ENCODE peak calls at places on chromosomes 13 and 19, in six cellular contexts. One of them, this sample, is unnamed.

GRCh38 chr19:1610579-1610978 is 5.3 kb upstream of the UQCR11 start:
- DNase-seq in foreskin fibroblast: no peak
- DNase-seq in activated gamma-delta T cell treated with anti-CD3 and anti-CD28 coated beads, Interleukin-2, amount 50 U/mL, for 16 hours: no peak
- DNase-seq in Peyer's patch: no peak
- DNase-seq in colonic mucosa: no peak
- DNase-seq in stimulated activated CD4-positive, alpha-beta T cell treated with anti-CD3 and anti-CD28 coated beads, Interleukin-15, amount 100 ng/mL, for 48 hours: no peak
- DNase-seq in this sample: no peak

GRCh38 chr19:2858864-2859263 is 8.3 kb upstream of the ZNF556 start:
- DNase-seq in foreskin fibroblast: no peak
- DNase-seq in activated gamma-delta T cell treated with anti-CD3 and anti-CD28 coated beads, Interleukin-2, amount 50 U/mL, for 16 hours: no peak
- DNase-seq in Peyer's patch: no peak
- DNase-seq in colonic mucosa: no peak
- DNase-seq in stimulated activated CD4-positive, alpha-beta T cell treated with anti-CD3 and anti-CD28 coated beads, Interleukin-15, amount 100 ng/mL, for 48 hours: no peak
- DNase-seq in this sample: no peak

GRCh38 chr19:38362076-38362945 is 12.1 kb upstream of the PSMD8 start:
- DNase-seq in foreskin fibroblast: peak
- DNase-seq in activated gamma-delta T cell treated with anti-CD3 and anti-CD28 coated beads, Interleukin-2, amount 50 U/mL, for 16 hours: peak
- DNase-seq in Peyer's patch: peak
- DNase-seq in colonic mucosa: peak
- DNase-seq in stimulated activated CD4-positive, alpha-beta T cell treated with anti-CD3 and anti-CD28 coated beads, Interleukin-15, amount 100 ng/mL, for 48 hours: peak
- DNase-seq in this sample: no peak

GRCh38 chr13:112731667-112732616 is 42.1 kb downstream of the ATP11A start:
- DNase-seq in foreskin fibroblast: no peak
- DNase-seq in activated gamma-delta T cell treated with anti-CD3 and anti-CD28 coated beads, Interleukin-2, amount 50 U/mL, for 16 hours: no peak
- DNase-seq in Peyer's patch: no peak
- DNase-seq in colonic mucosa: no peak
- DNase-seq in stimulated activated CD4-positive, alpha-beta T cell treated with anti-CD3 and anti-CD28 coated beads, Interleukin-15, amount 100 ng/mL, for 48 hours: no peak
- DNase-seq in this sample: no peak

GRCh38 chr13:26219726-26220125 is 2.4 kb downstream of the RNF6 start:
- DNase-seq in foreskin fibroblast: no peak
- DNase-seq in activated gamma-delta T cell treated with anti-CD3 and anti-CD28 coated beads, Interleukin-2, amount 50 U/mL, for 16 hours: no peak
- DNase-seq in Peyer's patch: no peak
- DNase-seq in colonic mucosa: no peak
- DNase-seq in stimulated activated CD4-positive, alpha-beta T cell treated with anti-CD3 and anti-CD28 coated beads, Interleukin-15, amount 100 ng/mL, for 48 hours: no peak
- DNase-seq in this sample: no peak

GRCh38 chr19:38679839-38680238 is 32.4 kb downstream of the ACTN4 start:
- DNase-seq in foreskin fibroblast: no peak
- DNase-seq in activated gamma-delta T cell treated with anti-CD3 and anti-CD28 coated beads, Interleukin-2, amount 50 U/mL, for 16 hours: no peak
- DNase-seq in Peyer's patch: no peak
- DNase-seq in colonic mucosa: no peak
- DNase-seq in stimulated activated CD4-positive, alpha-beta T cell treated with anti-CD3 and anti-CD28 coated beads, Interleukin-15, amount 100 ng/mL, for 48 hours: no peak
- DNase-seq in this sample: no peak

GRCh38 chr19:4914736-4915501 is 5.6 kb downstream of the UHRF1 start:
- DNase-seq in foreskin fibroblast: peak
- DNase-seq in activated gamma-delta T cell treated with anti-CD3 and anti-CD28 coated beads, Interleukin-2, amount 50 U/mL, for 16 hours: peak
- DNase-seq in Peyer's patch: peak
- DNase-seq in colonic mucosa: peak
- DNase-seq in stimulated activated CD4-positive, alpha-beta T cell treated with anti-CD3 and anti-CD28 coated beads, Interleukin-15, amount 100 ng/mL, for 48 hours: peak
- DNase-seq in this sample: no peak

GRCh38 chr19:40411125-40411842 is 1.9 kb downstream of the PRX start:
- DNase-seq in foreskin fibroblast: no peak
- DNase-seq in activated gamma-delta T cell treated with anti-CD3 and anti-CD28 coated beads, Interleukin-2, amount 50 U/mL, for 16 hours: no peak
- DNase-seq in Peyer's patch: no peak
- DNase-seq in colonic mucosa: no peak
- DNase-seq in stimulated activated CD4-positive, alpha-beta T cell treated with anti-CD3 and anti-CD28 coated beads, Interleukin-15, amount 100 ng/mL, for 48 hours: no peak
- DNase-seq in this sample: no peak

GRCh38 chr13:24038846-24039330 is 121.6 kb upstream of the SPATA13 start:
- DNase-seq in foreskin fibroblast: peak
- DNase-seq in activated gamma-delta T cell treated with anti-CD3 and anti-CD28 coated beads, Interleukin-2, amount 50 U/mL, for 16 hours: no peak
- DNase-seq in Peyer's patch: no peak
- DNase-seq in colonic mucosa: no peak
- DNase-seq in stimulated activated CD4-positive, alpha-beta T cell treated with anti-CD3 and anti-CD28 coated beads, Interleukin-15, amount 100 ng/mL, for 48 hours: no peak
- DNase-seq in this sample: no peak

GRCh38 chr13:39597828-39598227 is 5.2 kb downstream of the LHFPL6 start:
- DNase-seq in foreskin fibroblast: peak
- DNase-seq in activated gamma-delta T cell treated with anti-CD3 and anti-CD28 coated beads, Interleukin-2, amount 50 U/mL, for 16 hours: no peak
- DNase-seq in Peyer's patch: no peak
- DNase-seq in colonic mucosa: no peak
- DNase-seq in stimulated activated CD4-positive, alpha-beta T cell treated with anti-CD3 and anti-CD28 coated beads, Interleukin-15, amount 100 ng/mL, for 48 hours: no peak
- DNase-seq in this sample: no peak

GRCh38 chr13:44273991-44274810 is 99.4 kb upstream of the SERP2 start:
- DNase-seq in foreskin fibroblast: peak
- DNase-seq in activated gamma-delta T cell treated with anti-CD3 and anti-CD28 coated beads, Interleukin-2, amount 50 U/mL, for 16 hours: no peak
- DNase-seq in Peyer's patch: no peak
- DNase-seq in colonic mucosa: no peak
- DNase-seq in stimulated activated CD4-positive, alpha-beta T cell treated with anti-CD3 and anti-CD28 coated beads, Interleukin-15, amount 100 ng/mL, for 48 hours: no peak
- DNase-seq in this sample: no peak

GRCh38 chr13:98267080-98267912 is 90.2 kb upstream of the RNF113B start:
- DNase-seq in foreskin fibroblast: no peak
- DNase-seq in activated gamma-delta T cell treated with anti-CD3 and anti-CD28 coated beads, Interleukin-2, amount 50 U/mL, for 16 hours: no peak
- DNase-seq in Peyer's patch: no peak
- DNase-seq in colonic mucosa: peak
- DNase-seq in stimulated activated CD4-positive, alpha-beta T cell treated with anti-CD3 and anti-CD28 coated beads, Interleukin-15, amount 100 ng/mL, for 48 hours: no peak
- DNase-seq in this sample: peak

GRCh38 chr13:45231722-45232121 is 30.9 kb upstream of the KCTD4 start:
- DNase-seq in foreskin fibroblast: no peak
- DNase-seq in activated gamma-delta T cell treated with anti-CD3 and anti-CD28 coated beads, Interleukin-2, amount 50 U/mL, for 16 hours: no peak
- DNase-seq in Peyer's patch: no peak
- DNase-seq in colonic mucosa: no peak
- DNase-seq in stimulated activated CD4-positive, alpha-beta T cell treated with anti-CD3 and anti-CD28 coated beads, Interleukin-15, amount 100 ng/mL, for 48 hours: no peak
- DNase-seq in this sample: no peak

GRCh38 chr19:39409207-39409885 is 2.7 kb downstream of the ZFP36 start:
- DNase-seq in foreskin fibroblast: peak
- DNase-seq in activated gamma-delta T cell treated with anti-CD3 and anti-CD28 coated beads, Interleukin-2, amount 50 U/mL, for 16 hours: peak
- DNase-seq in Peyer's patch: peak
- DNase-seq in colonic mucosa: peak
- DNase-seq in stimulated activated CD4-positive, alpha-beta T cell treated with anti-CD3 and anti-CD28 coated beads, Interleukin-15, amount 100 ng/mL, for 48 hours: peak
- DNase-seq in this sample: no peak

GRCh38 chr13:36288794-36289391 is 8.7 kb downstream of the CCDC169 start:
- DNase-seq in foreskin fibroblast: no peak
- DNase-seq in activated gamma-delta T cell treated with anti-CD3 and anti-CD28 coated beads, Interleukin-2, amount 50 U/mL, for 16 hours: no peak
- DNase-seq in Peyer's patch: no peak
- DNase-seq in colonic mucosa: no peak
- DNase-seq in stimulated activated CD4-positive, alpha-beta T cell treated with anti-CD3 and anti-CD28 coated beads, Interleukin-15, amount 100 ng/mL, for 48 hours: no peak
- DNase-seq in this sample: no peak

GRCh38 chr19:34808566-34808965 is 35.6 kb upstream of the ZNF599 start:
- DNase-seq in foreskin fibroblast: peak
- DNase-seq in activated gamma-delta T cell treated with anti-CD3 and anti-CD28 coated beads, Interleukin-2, amount 50 U/mL, for 16 hours: no peak
- DNase-seq in Peyer's patch: no peak
- DNase-seq in colonic mucosa: no peak
- DNase-seq in stimulated activated CD4-positive, alpha-beta T cell treated with anti-CD3 and anti-CD28 coated beads, Interleukin-15, amount 100 ng/mL, for 48 hours: no peak
- DNase-seq in this sample: no peak

GRCh38 chr19:39871362-39871761 is 25.2 kb upstream of the FBL start:
- DNase-seq in foreskin fibroblast: no peak
- DNase-seq in activated gamma-delta T cell treated with anti-CD3 and anti-CD28 coated beads, Interleukin-2, amount 50 U/mL, for 16 hours: no peak
- DNase-seq in Peyer's patch: no peak
- DNase-seq in colonic mucosa: no peak
- DNase-seq in stimulated activated CD4-positive, alpha-beta T cell treated with anti-CD3 and anti-CD28 coated beads, Interleukin-15, amount 100 ng/mL, for 48 hours: no peak
- DNase-seq in this sample: no peak